ENCODE peak calls at places on chromosomes 1 and 21, in six cellular contexts. One of them, this sample, is unnamed.

GRCh38 chr1:165257969-165258459 is 98.5 kb downstream of the LMX1A start:
- DNase-seq in stimulated activated CD8-positive, alpha-beta memory T cell treated with anti-CD3 and anti-CD28 coated beads, Interleukin-15, amount 100 ng/mL, for 1 hour: no peak
- DNase-seq in Peyer's patch: peak
- DNase-seq in activated T-cell treated with anti-CD3 and anti-CD28 coated beads, Interleukin-2, amount 50 U/mL, for 72 hours: peak
- DNase-seq in epithelial cell of esophagus: peak
- DNase-seq in T-helper 1 cell: peak
- DNase-seq in this sample: peak

GRCh38 chr1:4517559-4517958 is 136.8 kb upstream of the AJAP1 start:
- DNase-seq in stimulated activated CD8-positive, alpha-beta memory T cell treated with anti-CD3 and anti-CD28 coated beads, Interleukin-15, amount 100 ng/mL, for 1 hour: no peak
- DNase-seq in Peyer's patch: no peak
- DNase-seq in activated T-cell treated with anti-CD3 and anti-CD28 coated beads, Interleukin-2, amount 50 U/mL, for 72 hours: no peak
- DNase-seq in epithelial cell of esophagus: no peak
- DNase-seq in T-helper 1 cell: no peak
- DNase-seq in this sample: no peak

GRCh38 chr1:43521716-43522115 is 9.0 kb upstream of the PTPRF start:
- DNase-seq in stimulated activated CD8-positive, alpha-beta memory T cell treated with anti-CD3 and anti-CD28 coated beads, Interleukin-15, amount 100 ng/mL, for 1 hour: no peak
- DNase-seq in Peyer's patch: no peak
- DNase-seq in activated T-cell treated with anti-CD3 and anti-CD28 coated beads, Interleukin-2, amount 50 U/mL, for 72 hours: no peak
- DNase-seq in epithelial cell of esophagus: no peak
- DNase-seq in T-helper 1 cell: no peak
- DNase-seq in this sample: no peak

GRCh38 chr1:238898856-238899255 is 487.5 kb upstream of the CHRM3 start:
- DNase-seq in stimulated activated CD8-positive, alpha-beta memory T cell treated with anti-CD3 and anti-CD28 coated beads, Interleukin-15, amount 100 ng/mL, for 1 hour: no peak
- DNase-seq in Peyer's patch: no peak
- DNase-seq in activated T-cell treated with anti-CD3 and anti-CD28 coated beads, Interleukin-2, amount 50 U/mL, for 72 hours: no peak
- DNase-seq in epithelial cell of esophagus: peak
- DNase-seq in T-helper 1 cell: no peak
- DNase-seq in this sample: no peak

GRCh38 chr1:23543707-23544443 is 12.8 kb upstream of the E2F2 start:
- DNase-seq in stimulated activated CD8-positive, alpha-beta memory T cell treated with anti-CD3 and anti-CD28 coated beads, Interleukin-15, amount 100 ng/mL, for 1 hour: no peak
- DNase-seq in Peyer's patch: no peak
- DNase-seq in activated T-cell treated with anti-CD3 and anti-CD28 coated beads, Interleukin-2, amount 50 U/mL, for 72 hours: no peak
- DNase-seq in epithelial cell of esophagus: peak
- DNase-seq in T-helper 1 cell: no peak
- DNase-seq in this sample: no peak

GRCh38 chr1:203142684-203143408 is 15.3 kb downstream of the ADORA1 start:
- DNase-seq in stimulated activated CD8-positive, alpha-beta memory T cell treated with anti-CD3 and anti-CD28 coated beads, Interleukin-15, amount 100 ng/mL, for 1 hour: no peak
- DNase-seq in Peyer's patch: no peak
- DNase-seq in activated T-cell treated with anti-CD3 and anti-CD28 coated beads, Interleukin-2, amount 50 U/mL, for 72 hours: no peak
- DNase-seq in epithelial cell of esophagus: no peak
- DNase-seq in T-helper 1 cell: no peak
- DNase-seq in this sample: no peak

GRCh38 chr21:46001821-46002681 is 20.5 kb downstream of the COL6A1 start:
- DNase-seq in stimulated activated CD8-positive, alpha-beta memory T cell treated with anti-CD3 and anti-CD28 coated beads, Interleukin-15, amount 100 ng/mL, for 1 hour: no peak
- DNase-seq in Peyer's patch: peak
- DNase-seq in activated T-cell treated with anti-CD3 and anti-CD28 coated beads, Interleukin-2, amount 50 U/mL, for 72 hours: peak
- DNase-seq in epithelial cell of esophagus: no peak
- DNase-seq in T-helper 1 cell: no peak
- DNase-seq in this sample: no peak

GRCh38 chr1:12597792-12598191 is 20.2 kb downstream of the DHRS3 start:
- DNase-seq in stimulated activated CD8-positive, alpha-beta memory T cell treated with anti-CD3 and anti-CD28 coated beads, Interleukin-15, amount 100 ng/mL, for 1 hour: no peak
- DNase-seq in Peyer's patch: no peak
- DNase-seq in activated T-cell treated with anti-CD3 and anti-CD28 coated beads, Interleukin-2, amount 50 U/mL, for 72 hours: no peak
- DNase-seq in epithelial cell of esophagus: no peak
- DNase-seq in T-helper 1 cell: no peak
- DNase-seq in this sample: no peak

GRCh38 chr1:244161111-244161510 is 110.0 kb downstream of the ZBTB18 start:
- DNase-seq in stimulated activated CD8-positive, alpha-beta memory T cell treated with anti-CD3 and anti-CD28 coated beads, Interleukin-15, amount 100 ng/mL, for 1 hour: no peak
- DNase-seq in Peyer's patch: no peak
- DNase-seq in activated T-cell treated with anti-CD3 and anti-CD28 coated beads, Interleukin-2, amount 50 U/mL, for 72 hours: no peak
- DNase-seq in epithelial cell of esophagus: no peak
- DNase-seq in T-helper 1 cell: no peak
- DNase-seq in this sample: no peak

GRCh38 chr1:152109231-152109997 is 5.8 kb downstream of the TCHH start:
- DNase-seq in stimulated activated CD8-positive, alpha-beta memory T cell treated with anti-CD3 and anti-CD28 coated beads, Interleukin-15, amount 100 ng/mL, for 1 hour: no peak
- DNase-seq in Peyer's patch: no peak
- DNase-seq in activated T-cell treated with anti-CD3 and anti-CD28 coated beads, Interleukin-2, amount 50 U/mL, for 72 hours: no peak
- DNase-seq in epithelial cell of esophagus: peak
- DNase-seq in T-helper 1 cell: no peak
- DNase-seq in this sample: peak

GRCh38 chr1:181438013-181438412 is 45.3 kb upstream of the CACNA1E start:
- DNase-seq in stimulated activated CD8-positive, alpha-beta memory T cell treated with anti-CD3 and anti-CD28 coated beads, Interleukin-15, amount 100 ng/mL, for 1 hour: no peak
- DNase-seq in Peyer's patch: no peak
- DNase-seq in activated T-cell treated with anti-CD3 and anti-CD28 coated beads, Interleukin-2, amount 50 U/mL, for 72 hours: no peak
- DNase-seq in epithelial cell of esophagus: no peak
- DNase-seq in T-helper 1 cell: no peak
- DNase-seq in this sample: no peak

GRCh38 chr1:221611930-221612777 is 129.7 kb downstream of the DUSP10 start:
- DNase-seq in stimulated activated CD8-positive, alpha-beta memory T cell treated with anti-CD3 and anti-CD28 coated beads, Interleukin-15, amount 100 ng/mL, for 1 hour: no peak
- DNase-seq in Peyer's patch: peak
- DNase-seq in activated T-cell treated with anti-CD3 and anti-CD28 coated beads, Interleukin-2, amount 50 U/mL, for 72 hours: no peak
- DNase-seq in epithelial cell of esophagus: peak
- DNase-seq in T-helper 1 cell: no peak
- DNase-seq in this sample: peak

GRCh38 chr21:37357691-37358090 is 8.9 kb upstream of the DYRK1A start:
- DNase-seq in stimulated activated CD8-positive, alpha-beta memory T cell treated with anti-CD3 and anti-CD28 coated beads, Interleukin-15, amount 100 ng/mL, for 1 hour: no peak
- DNase-seq in Peyer's patch: no peak
- DNase-seq in activated T-cell treated with anti-CD3 and anti-CD28 coated beads, Interleukin-2, amount 50 U/mL, for 72 hours: no peak
- DNase-seq in epithelial cell of esophagus: peak
- DNase-seq in T-helper 1 cell: no peak
- DNase-seq in this sample: no peak

GRCh38 chr21:39525129-39525528 is 73.4 kb downstream of the SH3BGR start:
- DNase-seq in stimulated activated CD8-positive, alpha-beta memory T cell treated with anti-CD3 and anti-CD28 coated beads, Interleukin-15, amount 100 ng/mL, for 1 hour: no peak
- DNase-seq in Peyer's patch: no peak
- DNase-seq in activated T-cell treated with anti-CD3 and anti-CD28 coated beads, Interleukin-2, amount 50 U/mL, for 72 hours: no peak
- DNase-seq in epithelial cell of esophagus: no peak
- DNase-seq in T-helper 1 cell: no peak
- DNase-seq in this sample: no peak

GRCh38 chr1:61081637-61082335 is 575 bp upstream of the NFIA start:
- DNase-seq in stimulated activated CD8-positive, alpha-beta memory T cell treated with anti-CD3 and anti-CD28 coated beads, Interleukin-15, amount 100 ng/mL, for 1 hour: no peak
- DNase-seq in Peyer's patch: peak
- DNase-seq in activated T-cell treated with anti-CD3 and anti-CD28 coated beads, Interleukin-2, amount 50 U/mL, for 72 hours: peak
- DNase-seq in epithelial cell of esophagus: peak
- DNase-seq in T-helper 1 cell: peak
- DNase-seq in this sample: no peak

GRCh38 chr1:27357281-27358037 is 9.3 kb downstream of the MAP3K6 start:
- DNase-seq in stimulated activated CD8-positive, alpha-beta memory T cell treated with anti-CD3 and anti-CD28 coated beads, Interleukin-15, amount 100 ng/mL, for 1 hour: peak
- DNase-seq in Peyer's patch: peak
- DNase-seq in activated T-cell treated with anti-CD3 and anti-CD28 coated beads, Interleukin-2, amount 50 U/mL, for 72 hours: peak
- DNase-seq in epithelial cell of esophagus: peak
- DNase-seq in T-helper 1 cell: peak
- DNase-seq in this sample: peak

GRCh38 chr21:25934130-25934529 is 199.4 kb downstream of the GABPA start:
- DNase-seq in stimulated activated CD8-positive, alpha-beta memory T cell treated with anti-CD3 and anti-CD28 coated beads, Interleukin-15, amount 100 ng/mL, for 1 hour: no peak
- DNase-seq in Peyer's patch: no peak
- DNase-seq in activated T-cell treated with anti-CD3 and anti-CD28 coated beads, Interleukin-2, amount 50 U/mL, for 72 hours: no peak
- DNase-seq in epithelial cell of esophagus: no peak
- DNase-seq in T-helper 1 cell: no peak
- DNase-seq in this sample: no peak

GRCh38 chr21:35002879-35003722 is 46.0 kb downstream of the RUNX1 start:
- DNase-seq in stimulated activated CD8-positive, alpha-beta memory T cell treated with anti-CD3 and anti-CD28 coated beads, Interleukin-15, amount 100 ng/mL, for 1 hour: no peak
- DNase-seq in Peyer's patch: no peak
- DNase-seq in activated T-cell treated with anti-CD3 and anti-CD28 coated beads, Interleukin-2, amount 50 U/mL, for 72 hours: no peak
- DNase-seq in epithelial cell of esophagus: no peak
- DNase-seq in T-helper 1 cell: no peak
- DNase-seq in this sample: no peak

GRCh38 chr21:36052860-36053766 is 7.2 kb downstream of the SETD4 start:
- DNase-seq in stimulated activated CD8-positive, alpha-beta memory T cell treated with anti-CD3 and anti-CD28 coated beads, Interleukin-15, amount 100 ng/mL, for 1 hour: no peak
- DNase-seq in Peyer's patch: no peak
- DNase-seq in activated T-cell treated with anti-CD3 and anti-CD28 coated beads, Interleukin-2, amount 50 U/mL, for 72 hours: no peak
- DNase-seq in epithelial cell of esophagus: peak
- DNase-seq in T-helper 1 cell: no peak
- DNase-seq in this sample: no peak

GRCh38 chr1:246214708-246215504 is 292.2 kb downstream of the SMYD3 start:
- DNase-seq in stimulated activated CD8-positive, alpha-beta memory T cell treated with anti-CD3 and anti-CD28 coated beads, Interleukin-15, amount 100 ng/mL, for 1 hour: no peak
- DNase-seq in Peyer's patch: peak
- DNase-seq in activated T-cell treated with anti-CD3 and anti-CD28 coated beads, Interleukin-2, amount 50 U/mL, for 72 hours: no peak
- DNase-seq in epithelial cell of esophagus: peak
- DNase-seq in T-helper 1 cell: no peak
- DNase-seq in this sample: peak

This sample was measured in hepatic stellate cell.